ENCODE peak calls at places on chromosomes 7 and 10, in nine cellular contexts. J is fibroblast of mammary gland, F is mesothelial cell of epicardium, E is Caco-2, A is WERI-Rb-1, Q is SK-N-SH, Z is psoas muscle, H is NB4, V is AG10803. Y is an unnamed sample.

GRCh38 chr10:34506773-34507172 is 308.3 kb downstream of the PARD3 start:
- DNase-seq in A (no peak), V (no peak), E (no peak), J (no peak), H (no peak), F (no peak), Z (no peak), Q (no peak), Y (no peak)

GRCh38 chr7:158529181-158530096 is 58.2 kb downstream of the PTPRN2 start:
- DNase-seq in H (no peak), A (no peak), F (peak; percentile 49), E (peak; percentile 71), Q (peak; percentile 55), V (no peak), J (no peak), Z (no peak), Y (no peak)

GRCh38 chr7:897771-898376 is 21.5 kb downstream of the GET4 start:
- DNase-seq in H (no peak), J (no peak), E (no peak), A (no peak), Z (peak; percentile 63), Q (peak; percentile 85), V (no peak), F (no peak), Y (no peak)

GRCh38 chr7:130853503-130854279 is 119.7 kb upstream of the KLF14 start:
- DNase-seq in V (peak; percentile 86), E (peak; percentile 9), F (no peak), A (no peak), Q (no peak), J (peak; percentile 84), H (no peak), Z (no peak), Y (no peak)

GRCh38 chr10:122294006-122294405 is 22.9 kb downstream of the BTBD16 start:
- DNase-seq in A (no peak), Z (no peak), J (no peak), F (no peak), E (peak; percentile 61), Q (no peak), V (peak; percentile 22), H (no peak), Y (no peak)

GRCh38 chr7:103679156-103680132 is 233.4 kb upstream of the SLC26A5 start:
- DNase-seq in J (no peak), Z (no peak), A (no peak), F (no peak), E (no peak), Q (no peak), H (no peak), V (no peak), Y (no peak)

GRCh38 chr7:126119981-126120380 is 1132.8 kb downstream of the GRM8 start:
- DNase-seq in Z (no peak), F (no peak), A (no peak), H (no peak), V (no peak), Q (no peak), E (no peak), J (no peak), Y (no peak)

GRCh38 chr7:23462846-23463245 is 7.4 kb downstream of the IGF2BP3 start:
- DNase-seq in J (peak; percentile 59), A (no peak), Q (peak; percentile 48), V (peak; percentile 44), Z (no peak), E (peak; percentile 35), H (peak; percentile 54), F (no peak), Y (no peak)

GRCh38 chr10:8628351-8628750 is 573.9 kb downstream of the GATA3 start:
- DNase-seq in V (no peak), J (no peak), F (no peak), Q (no peak), E (no peak), A (no peak), H (no peak), Z (no peak), Y (no peak)

GRCh38 chr10:5528989-5529701 is 4.4 kb downstream of the CALML3 start:
- DNase-seq in J (no peak), Z (peak; percentile 28), H (no peak), A (no peak), E (no peak), F (no peak), V (no peak), Q (no peak), Y (peak; percentile 30)

GRCh38 chr7:127514499-127514898 is 70.9 kb downstream of the GCC1 start:
- DNase-seq in Q (peak; percentile 68), J (peak; percentile 55), A (peak; percentile 10), F (no peak), V (peak; percentile 53), E (peak; percentile 36), H (peak; percentile 54), Z (no peak), Y (no peak)

GRCh38 chr7:73436031-73436929 is 2.7 kb downstream of the FZD9 start:
- DNase-seq in Q (peak; percentile 64), J (no peak), V (no peak), Z (no peak), F (no peak), H (no peak), A (peak; percentile 52), E (peak; percentile 66), Y (no peak)

GRCh38 chr7:36130236-36130945 is 22.7 kb upstream of the EEPD1 start:
- DNase-seq in A (no peak), H (no peak), J (no peak), V (no peak), Q (no peak), F (no peak), E (no peak), Z (no peak), Y (no peak)

GRCh38 chr7:36131026-36131425 is 22.0 kb upstream of the EEPD1 start:
- DNase-seq in Z (no peak), A (no peak), Q (no peak), H (no peak), J (no peak), V (no peak), E (no peak), F (no peak), Y (no peak)

GRCh38 chr7:36129048-36129534 is 24.0 kb upstream of the EEPD1 start:
- DNase-seq in J (peak; percentile 84), F (no peak), V (peak; percentile 45), A (no peak), Z (peak; percentile 70), Q (no peak), E (no peak), H (no peak), Y (no peak)

GRCh38 chr7:36131499-36131898 is 21.6 kb upstream of the EEPD1 start:
- DNase-seq in A (no peak), Z (no peak), J (no peak), H (no peak), Q (no peak), E (no peak), V (no peak), F (no peak), Y (no peak)

DNA sequence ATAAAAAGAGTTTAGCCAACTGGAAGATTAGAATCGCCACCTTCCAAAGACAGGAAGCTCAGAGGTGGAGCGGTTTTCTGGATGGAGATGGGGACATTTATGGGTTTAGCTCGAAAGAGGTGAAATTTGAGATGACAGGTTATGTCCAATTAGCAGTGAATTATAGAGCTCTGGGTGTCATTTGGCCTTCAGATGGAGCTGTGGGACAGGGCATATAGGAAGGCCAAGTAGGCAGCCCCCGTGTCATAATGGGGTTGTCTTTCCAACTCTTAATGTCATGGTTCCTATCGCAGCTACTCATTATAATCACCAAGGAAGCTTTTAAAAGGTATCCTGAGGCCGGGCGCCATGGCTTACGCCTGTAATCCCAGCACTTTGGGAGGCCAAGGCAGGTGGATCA is 21.0 kb upstream of the EEPD1 start:
- DNase-seq in E (no peak), Q (no peak), A (no peak), F (no peak), J (no peak), V (no peak), H (peak; percentile 39), Z (no peak), Y (no peak)
- TF ChIP-seq CTCF in E (no peak), Q (no peak), A (peak; percentile 12), F (no peak), J (no peak), V (no peak), H (no peak), Z (no peak), Y (no peak)

DNA sequence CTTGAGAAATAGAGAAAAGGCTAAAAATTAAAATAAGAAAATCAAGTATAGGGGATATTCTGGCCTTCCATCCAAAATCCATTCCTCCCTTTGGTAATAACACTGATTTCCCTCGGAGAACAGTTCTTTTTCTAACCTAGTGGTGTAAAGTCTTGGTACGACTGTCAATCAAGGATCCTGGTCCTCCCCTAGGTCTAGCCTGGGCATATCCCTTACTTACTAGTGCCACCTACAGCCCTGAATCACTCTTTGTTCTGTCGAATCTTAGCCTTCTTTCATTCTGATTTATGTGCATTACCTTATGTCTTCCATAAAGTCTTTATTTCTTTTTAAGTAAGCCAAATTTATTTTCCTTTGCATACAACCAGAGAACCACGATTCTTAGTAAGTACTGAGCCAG is 298.7 kb upstream of the LRRTM3 start:
- DNase-seq in A (peak; percentile 34), V (no peak), F (no peak), H (peak; percentile 49), Q (peak; percentile 27), J (no peak), E (peak; percentile 59), Z (no peak), Y (no peak)
- TF ChIP-seq CTCF in A (peak; percentile 37), V (no peak), F (no peak), H (peak; percentile 33), Q (peak; percentile 44), J (no peak), E (peak; percentile 34), Z (no peak), Y (no peak)

GRCh38 chr7:118590107-118590506 is 365.6 kb downstream of the ANKRD7 start:
- DNase-seq in Z (no peak), V (no peak), J (no peak), E (peak; percentile 17), A (peak; percentile 33), F (no peak), H (peak; percentile 49), Q (no peak), Y (no peak)
- TF ChIP-seq CTCF in Z (no peak), V (no peak), J (peak; percentile 23), E (peak; percentile 42), A (peak; percentile 45), F (no peak), H (peak; percentile 35), Q (peak; percentile 69), Y (peak; percentile 23)

GRCh38 chr7:151114151-151115090 is 28.1 kb downstream of the AGAP3 start:
- DNase-seq in H (no peak), E (no peak), Q (peak; percentile 75), F (peak; percentile 76), V (no peak), Z (no peak), J (no peak), A (no peak), Y (no peak)

GRCh38 chr7:151115836-151116418 is 29.7 kb downstream of the AGAP3 start:
- DNase-seq in E (no peak), Z (no peak), V (no peak), H (no peak), J (no peak), F (peak; percentile 59), A (no peak), Q (peak; percentile 49), Y (no peak)

GRCh38 chr7:151115121-151115835 is 29.0 kb downstream of the AGAP3 start:
- DNase-seq in E (no peak), A (no peak), Z (no peak), Q (peak; percentile 84), J (peak; percentile 24), H (no peak), F (peak; percentile 59), V (peak; percentile 28), Y (no peak)

GRCh38 chr7:151110941-151111645 is 24.8 kb downstream of the AGAP3 start:
- DNase-seq in J (peak; percentile 65), V (peak; percentile 66), H (peak; percentile 72), Q (peak; percentile 96), E (peak; percentile 87), F (peak; percentile 83), Z (peak; percentile 89), A (peak; percentile 72), Y (peak; percentile 76)

GRCh38 chr7:151113344-151114150 is 27.3 kb downstream of the AGAP3 start:
- DNase-seq in Q (peak; percentile 97), A (no peak), E (peak; percentile 51), V (peak; percentile 65), H (no peak), F (peak; percentile 49), J (peak; percentile 57), Z (no peak), Y (no peak)
- TF ChIP-seq CTCF in Q (peak; percentile 20), A (no peak), E (no peak), V (no peak), H (no peak), F (no peak), J (no peak), Z (no peak), Y (no peak)